ENCODE peak calls at places on chromosome 1, in ten cellular contexts. N, T, X, S, O, B, M, K, G and I are unnamed samples.

GRCh38 chr1:58968360-58968952 is 184.6 kb upstream of the JUN start:
- DNase-seq in G (peak), M (no peak), T (peak), K (peak), B (peak), S (no peak), N (no peak), O (peak), X (peak), I (no peak)

GRCh38 chr1:184075040-184076029 is 23.8 kb downstream of the TSEN15 start:
- DNase-seq in M (no peak), O (no peak), T (no peak), S (no peak), X (peak), N (no peak), B (no peak), G (peak), K (peak), I (no peak)

GRCh38 chr1:59422921-59423575 is 126.2 kb downstream of the FGGY start:
- DNase-seq in T (peak), K (peak), B (peak), O (peak), G (no peak), M (no peak), X (peak), N (no peak), S (no peak), I (no peak)

GRCh38 chr1:34166191-34167090 is 1.4 kb upstream of the CSMD2 start:
- DNase-seq in M (no peak), S (no peak), K (no peak), B (peak), G (no peak), O (no peak), T (no peak), N (peak), X (no peak), I (no peak)

GRCh38 chr1:26529655-26530539 is at the start of gene RPS6KA1:
- DNase-seq in M (no peak), N (peak), T (peak), K (peak), G (peak), S (no peak), X (peak), O (peak), B (peak), I (no peak)

GRCh38 chr1:165851034-165851658 is 23.7 kb downstream of the UCK2 start:
- DNase-seq in T (no peak), K (peak), B (no peak), S (no peak), N (no peak), M (no peak), G (peak), O (no peak), X (no peak), I (no peak)

GRCh38 chr1:216688127-216688657 is 35.0 kb downstream of the ESRRG start:
- DNase-seq in B (no peak), K (no peak), T (no peak), N (no peak), X (no peak), G (no peak), O (no peak), S (no peak), M (no peak), I (no peak)

GRCh38 chr1:20284046-20284445 is 6.6 kb upstream of the VWA5B1 start:
- DNase-seq in X (no peak), N (no peak), T (no peak), K (no peak), O (no peak), B (no peak), S (no peak), M (no peak), G (no peak), I (no peak)

GRCh38 chr1:64223329-64224151 is 20.1 kb downstream of the UBE2U start:
- DNase-seq in M (no peak), T (no peak), O (no peak), X (no peak), G (peak), S (no peak), B (no peak), K (peak), N (no peak), I (no peak)

GRCh38 chr1:75100481-75101092 is 33.6 kb upstream of the LHX8 start:
- DNase-seq in X (no peak), K (no peak), M (no peak), S (no peak), B (no peak), G (no peak), O (no peak), T (no peak), N (no peak), I (no peak)

GRCh38 chr1:37519613-37520012 is 5.0 kb upstream of the MEAF6 start:
- DNase-seq in K (no peak), T (no peak), X (no peak), G (no peak), M (no peak), O (no peak), B (no peak), N (no peak), S (no peak), I (no peak)

GRCh38 chr1:11501491-11501897 is 22.5 kb downstream of the DISP3 start:
- DNase-seq in M (no peak), X (no peak), B (peak), T (peak), S (no peak), G (no peak), K (no peak), O (no peak), N (no peak), I (no peak)

GRCh38 chr1:11500881-11501280 is 21.9 kb downstream of the DISP3 start:
- DNase-seq in K (no peak), X (no peak), M (no peak), N (no peak), S (no peak), T (no peak), B (no peak), G (no peak), O (no peak), I (no peak)

GRCh38 chr1:11502516-11502915 is 23.6 kb downstream of the DISP3 start:
- DNase-seq in M (no peak), O (no peak), T (no peak), S (no peak), X (no peak), G (no peak), K (no peak), B (no peak), N (no peak), I (no peak)

GRCh38 chr1:11499825-11500331 is 20.9 kb downstream of the DISP3 start:
- DNase-seq in N (no peak), K (no peak), O (no peak), T (no peak), X (no peak), G (no peak), B (no peak), M (no peak), S (no peak), I (no peak)

DNA sequence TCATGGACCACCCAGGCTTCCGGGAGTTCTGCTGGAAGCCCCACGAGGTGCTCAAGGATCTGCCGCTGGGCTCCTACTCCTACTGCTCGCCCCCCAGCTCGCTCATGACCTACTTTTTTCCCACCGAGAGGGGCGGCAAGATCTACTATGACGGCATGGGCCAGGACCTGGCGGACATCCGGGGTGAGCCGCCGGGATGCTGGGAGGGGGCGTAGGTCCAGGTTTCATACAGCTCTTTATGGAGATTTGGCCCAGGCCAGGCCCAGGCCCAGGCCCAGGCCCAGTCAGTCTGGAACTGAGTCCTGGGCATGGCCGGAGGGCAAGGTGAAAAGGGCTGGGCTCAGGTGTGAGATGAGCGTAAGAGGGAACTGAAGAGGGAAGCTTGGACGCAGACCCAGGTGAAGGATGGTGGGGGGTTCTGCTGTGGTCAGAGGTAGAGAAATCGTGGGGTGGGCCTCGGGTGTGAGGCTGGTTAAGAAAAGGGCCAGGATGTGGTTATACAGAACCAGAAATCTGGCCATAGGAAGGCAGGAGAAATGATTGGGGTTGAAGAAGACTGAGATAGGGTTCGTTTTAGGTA is 23.0 kb downstream of the DISP3 start:
- DNase-seq in O (no peak), K (no peak), X (no peak), M (no peak), T (no peak), S (no peak), B (no peak), N (no peak), G (no peak), I (no peak)
- TF ChIP-seq CTCF in O (no peak), K (no peak), X (no peak), M (no peak), T (no peak), S (no peak), B (no peak), N (no peak), G (no peak), I (no peak)

DNA sequence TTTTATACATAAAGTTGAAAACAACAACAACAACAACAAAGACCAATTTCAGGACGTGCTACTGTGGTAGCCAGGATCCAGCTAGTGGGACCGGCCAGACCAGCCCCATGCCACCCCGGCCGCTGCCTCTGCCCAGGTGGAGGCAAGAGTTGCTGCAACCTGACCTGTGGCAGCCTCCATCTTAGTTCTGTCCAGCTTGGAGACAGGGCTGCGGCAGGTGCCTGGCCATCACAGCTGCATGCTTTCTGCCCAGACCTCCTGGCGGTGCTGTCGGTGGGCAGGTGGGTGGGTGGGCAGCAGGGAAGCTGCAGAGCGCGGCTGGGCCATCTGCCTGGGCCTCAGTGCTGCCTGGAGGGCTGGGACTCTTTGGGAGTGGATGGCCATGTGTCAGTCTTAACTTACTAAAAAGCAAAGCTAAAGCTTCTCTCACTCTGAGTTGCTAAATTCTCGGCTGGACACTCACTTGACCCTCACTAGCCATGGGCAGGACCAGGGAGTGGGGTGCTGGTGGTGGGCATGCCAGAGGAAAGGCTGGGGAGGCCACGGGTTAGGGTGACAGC is 38.6 kb downstream of the KIAA1614 start:
- DNase-seq in O (no peak), B (no peak), S (no peak), K (no peak), X (no peak), N (no peak), G (no peak), M (no peak), T (no peak), I (no peak)
- H3K4me3 ChIP-seq in O (no peak), B (no peak), S (no peak), K (no peak), X (no peak), N (no peak), G (no peak), M (no peak), T (no peak), I (no peak)

DNA sequence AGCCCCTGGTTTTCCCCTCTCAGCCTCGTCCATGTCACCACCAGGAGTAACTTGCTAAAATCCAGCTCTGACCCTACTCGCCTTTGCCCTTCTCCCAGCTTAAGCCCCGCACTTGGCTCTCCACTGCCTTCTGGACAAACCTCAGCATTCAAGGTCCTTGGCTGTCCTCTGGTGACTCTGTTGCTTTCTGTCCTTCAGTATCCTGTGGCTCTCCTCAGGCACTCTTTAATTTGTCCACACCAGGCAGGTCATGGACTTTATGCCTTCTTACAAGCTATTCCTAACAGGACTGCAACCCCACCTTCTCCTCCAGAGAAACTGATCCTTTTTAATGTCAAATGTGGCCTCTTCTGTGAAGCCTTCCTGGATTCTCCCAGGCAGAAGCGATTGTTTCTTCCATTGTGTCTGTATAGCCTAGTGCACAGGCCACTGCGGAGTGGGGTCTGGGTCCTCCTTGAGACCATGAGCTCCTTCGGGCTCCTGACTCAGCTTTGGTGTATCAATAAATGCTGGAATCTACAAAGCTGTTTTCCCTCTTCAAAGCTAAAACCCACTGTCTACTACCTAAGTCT is 26.7 kb upstream of the CTPS1 start:
- DNase-seq in B (no peak), S (no peak), O (no peak), N (no peak), G (no peak), T (no peak), X (no peak), K (no peak), M (no peak), I (no peak)
- H3K27ac ChIP-seq in B (no peak), S (peak), O (no peak), N (no peak), G (no peak), T (no peak), X (no peak), K (no peak), M (no peak), I (no peak)

DNA sequence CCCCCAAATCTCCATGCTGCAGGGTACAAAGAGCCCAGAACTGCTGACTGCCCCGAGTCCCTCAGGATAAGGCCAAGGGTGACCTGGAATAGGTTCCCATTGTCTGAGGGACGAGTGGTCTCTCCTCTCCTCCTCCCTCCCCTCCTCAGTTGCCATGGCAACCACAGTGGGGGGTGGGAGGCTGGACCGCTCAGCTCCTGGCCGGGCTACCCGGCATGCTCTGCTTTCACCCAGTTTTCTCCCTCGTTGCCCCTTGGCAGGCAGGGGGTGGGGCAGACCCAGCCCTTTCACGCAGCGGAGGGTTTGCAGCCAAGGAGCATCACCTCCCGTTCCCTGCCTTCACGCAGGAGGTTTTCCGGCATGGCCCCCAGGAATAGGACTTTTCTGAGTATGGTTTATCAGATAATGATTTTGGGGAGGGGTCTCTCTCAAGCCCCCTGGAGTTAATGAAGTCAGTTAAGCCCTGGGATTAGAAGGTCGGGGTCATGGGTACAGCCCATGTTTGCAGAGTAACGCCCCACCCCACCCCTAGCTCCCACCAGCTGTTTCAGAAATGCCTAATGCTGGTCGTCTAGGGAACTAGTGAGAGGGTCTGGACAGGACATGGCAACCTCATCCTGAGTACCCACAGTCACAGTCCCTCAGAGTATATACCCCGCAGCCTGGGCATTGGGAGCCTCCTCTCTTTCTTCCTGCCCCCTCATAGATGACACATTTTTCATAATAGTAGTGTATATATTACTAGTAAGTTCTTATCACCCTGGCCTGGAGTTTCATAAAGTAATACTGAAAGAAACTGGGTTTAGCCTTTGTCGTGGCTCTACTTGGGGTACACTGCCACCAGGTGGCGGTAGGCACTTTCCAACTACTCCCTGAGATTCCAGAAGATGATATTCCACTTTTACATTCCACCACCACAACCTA is 20.7 kb downstream of the C1QB start:
- DNase-seq in M (no peak), O (no peak), X (peak), G (peak), K (peak), T (peak), S (peak), B (no peak), N (no peak), I (no peak)
- TF ChIP-seq CTCF in M (peak), O (peak), X (peak), G (peak), K (peak), T (peak), S (peak), B (peak), N (peak), I (peak)

GRCh38 chr1:206117151-206117948 is at the start of gene AVPR1B:
- DNase-seq in K (peak), X (peak), G (peak), T (peak), S (no peak), O (peak), B (peak), M (no peak), N (peak), I (peak)
- H3K4me3 ChIP-seq in K (no peak), X (peak), G (no peak), T (peak), S (peak), O (peak), B (peak), M (peak), N (peak), I (peak)

GRCh38 chr1:172948457-172948856 is 102.3 kb downstream of the TNFSF18 start:
- DNase-seq in M (no peak), K (peak), N (no peak), G (peak), O (no peak), X (no peak), S (no peak), B (no peak), T (no peak), I (no peak)
- H3K27ac ChIP-seq in M (no peak), K (no peak), N (no peak), G (peak), O (no peak), X (no peak), S (no peak), B (no peak), T (no peak), I (no peak)